ENCODE peak calls at places on chromosomes 16 and 17, in nine cellular contexts. E is GM04504; M is dermis microvascular lymphatic vessel endothelial cell; L is DMS153; Y is CD4-positive, alpha-beta memory T cell; B is SW480; N is H54; O is midbrain; R is activated T-helper 9 cell treated with anti-CD3 and anti-CD28 coated beads, Interleukin-2, amount 50 U/mL, for 16 hours. A is an unnamed sample.

GRCh38 chr17:48541574-48542113 is 3.3 kb downstream of the HOXB2 start:
- DNase-seq in E (peak; percentile 75), M (no peak), L (no peak), Y (peak; percentile 50), B (no peak), N (no peak), O (no peak), R (no peak), A (peak; percentile 60)

GRCh38 chr16:23803591-23804123 is 32.1 kb upstream of the PRKCB start:
- DNase-seq in E (peak; percentile 2), M (no peak), L (peak; percentile 20), Y (peak; percentile 68), B (peak; percentile 48), N (peak; percentile 45), O (peak; percentile 29), R (peak; percentile 47), A (peak; percentile 60)

GRCh38 chr16:81987121-81987520 is 24.1 kb downstream of the SDR42E1 start:
- DNase-seq in E (no peak), M (no peak), L (no peak), Y (no peak), B (no peak), N (no peak), O (no peak), R (no peak), A (no peak)

GRCh38 chr16:53912155-53912554 is 208.2 kb downstream of the FTO start:
- DNase-seq in E (no peak), M (no peak), L (no peak), Y (peak; percentile 70), B (peak; percentile 23), N (no peak), O (no peak), R (no peak), A (no peak)

GRCh38 chr16:68214726-68215125 is 21.2 kb downstream of the ESRP2 start:
- DNase-seq in E (no peak), M (no peak), L (no peak), Y (no peak), B (no peak), N (no peak), O (no peak), R (no peak), A (no peak)

GRCh38 chr17:7555320-7555948 is 3.1 kb upstream of the TNFSF13 start:
- DNase-seq in E (no peak), M (no peak), L (no peak), Y (no peak), B (no peak), N (no peak), O (no peak), R (no peak), A (no peak)

GRCh38 chr16:3690470-3690918 is 26.8 kb downstream of the TRAP1 start:
- DNase-seq in E (peak; percentile 93), M (peak; percentile 83), L (peak; percentile 33), Y (peak; percentile 79), B (peak; percentile 71), N (peak; percentile 90), O (peak; percentile 92), R (peak; percentile 72), A (peak; percentile 81)

GRCh38 chr17:19448341-19449268 is 37.6 kb downstream of the RNF112 start:
- DNase-seq in E (peak; percentile 94), M (no peak), L (no peak), Y (no peak), B (no peak), N (peak; percentile 84), O (peak; percentile 76), R (no peak), A (no peak)

GRCh38 chr17:37117743-37118142 is 169.0 kb downstream of the AATF start:
- DNase-seq in E (no peak), M (no peak), L (no peak), Y (no peak), B (no peak), N (no peak), O (peak; percentile 10), R (no peak), A (no peak)

GRCh38 chr17:5138616-5139453 is 23.0 kb downstream of the USP6 start:
- DNase-seq in E (no peak), M (no peak), L (no peak), Y (no peak), B (no peak), N (no peak), O (no peak), R (no peak), A (no peak)

GRCh38 chr16:49921791-49922456 is 66.0 kb upstream of the ZNF423 start:
- DNase-seq in E (no peak), M (peak; percentile 38), L (no peak), Y (peak; percentile 15), B (peak; percentile 65), N (peak; percentile 34), O (peak; percentile 40), R (no peak), A (no peak)

GRCh38 chr16:30953511-30954124 is 3.9 kb upstream of the SETD1A start:
- DNase-seq in E (peak; percentile 38), M (peak; percentile 69), L (peak; percentile 60), Y (peak; percentile 63), B (no peak), N (no peak), O (peak; percentile 58), R (peak; percentile 43), A (peak; percentile 49)

GRCh38 chr17:49318438-49318965 is 43.5 kb downstream of the ZNF652 start:
- DNase-seq in E (no peak), M (no peak), L (no peak), Y (no peak), B (no peak), N (no peak), O (no peak), R (no peak), A (no peak)

GRCh38 chr16:5020551-5020950 is 13.2 kb downstream of the NAGPA start:
- DNase-seq in E (no peak), M (no peak), L (no peak), Y (no peak), B (no peak), N (no peak), O (no peak), R (no peak), A (no peak)

GRCh38 chr16:88318521-88318920 is 64.2 kb upstream of the ZNF469 start:
- DNase-seq in E (no peak), M (no peak), L (no peak), Y (no peak), B (no peak), N (no peak), O (no peak), R (no peak), A (no peak)

GRCh38 chr16:87854053-87854906 is 15.0 kb downstream of the SLC7A5 start:
- DNase-seq in E (no peak), M (no peak), L (no peak), Y (no peak), B (peak; percentile 88), N (peak; percentile 61), O (no peak), R (no peak), A (no peak)

GRCh38 chr17:78168906-78169793 is 769 bp downstream of the SYNGR2 start:
- DNase-seq in E (no peak), M (no peak), L (peak; percentile 22), Y (peak; percentile 53), B (peak; percentile 79), N (peak; percentile 91), O (peak; percentile 22), R (peak; percentile 60), A (peak; percentile 55)

GRCh38 chr16:80346160-80346632 is 194.6 kb upstream of the DYNLRB2 start:
- DNase-seq in E (no peak), M (no peak), L (no peak), Y (peak; percentile 19), B (no peak), N (no peak), O (no peak), R (no peak), A (no peak)

GRCh38 chr16:55526448-55526847 is 17.6 kb downstream of the LPCAT2 start:
- DNase-seq in E (no peak), M (no peak), L (no peak), Y (no peak), B (no peak), N (no peak), O (no peak), R (no peak), A (no peak)

GRCh38 chr17:5198472-5198871 is 6.8 kb upstream of the ZNF594 start:
- DNase-seq in E (no peak), M (no peak), L (no peak), Y (no peak), B (no peak), N (no peak), O (no peak), R (no peak), A (no peak)

GRCh38 chr16:12612598-12613101 is 191.0 kb downstream of the CPPED1 start:
- DNase-seq in E (no peak), M (no peak), L (no peak), Y (no peak), B (peak; percentile 96), N (no peak), O (no peak), R (no peak), A (no peak)

GRCh38 chr16:27514806-27515205 is 34.9 kb downstream of the GTF3C1 start:
- DNase-seq in E (no peak), M (no peak), L (no peak), Y (no peak), B (no peak), N (no peak), O (peak; percentile 39), R (no peak), A (no peak)

GRCh38 chr16:23597003-23597756 is 1.1 kb upstream of the NDUFAB1 start:
- DNase-seq in E (no peak), M (peak; percentile 25), L (peak; percentile 1), Y (no peak), B (peak; percentile 46), N (no peak), O (no peak), R (no peak), A (no peak)

GRCh38 chr16:86722970-86723369 is 144.6 kb downstream of the FOXL1 start:
- DNase-seq in E (peak; percentile 27), M (no peak), L (no peak), Y (no peak), B (no peak), N (no peak), O (no peak), R (no peak), A (no peak)

GRCh38 chr17:79678856-79679255 is 51.9 kb upstream of the ENPP7 start:
- DNase-seq in E (no peak), M (no peak), L (no peak), Y (no peak), B (no peak), N (no peak), O (no peak), R (no peak), A (no peak)

GRCh38 chr17:42422958-42423712 is at the start of gene CAVIN1:
- DNase-seq in E (peak; percentile 99), M (peak; percentile 84), L (no peak), Y (no peak), B (peak; percentile 91), N (peak; percentile 92), O (peak; percentile 88), R (no peak), A (peak; percentile 40)

GRCh38 chr17:145671-146541 is 8.5 kb downstream of the SCGB1C2 start:
- DNase-seq in E (no peak), M (no peak), L (no peak), Y (no peak), B (no peak), N (no peak), O (peak; percentile 5), R (no peak), A (peak; percentile 29)

GRCh38 chr16:14378131-14378551 is 251.9 kb downstream of the PARN start:
- DNase-seq in E (no peak), M (no peak), L (peak; percentile 49), Y (no peak), B (peak; percentile 87), N (no peak), O (no peak), R (no peak), A (no peak)

GRCh38 chr17:77516902-77517301 is 376.1 kb downstream of the SEC14L1 start:
- DNase-seq in E (peak; percentile 10), M (no peak), L (no peak), Y (no peak), B (peak; percentile 20), N (no peak), O (no peak), R (no peak), A (no peak)

GRCh38 chr16:75263963-75264445 is 12.6 kb upstream of the BCAR1 start:
- DNase-seq in E (no peak), M (no peak), L (no peak), Y (no peak), B (peak; percentile 36), N (no peak), O (no peak), R (no peak), A (no peak)

GRCh38 chr16:53968896-53969295 is 264.9 kb downstream of the FTO start:
- DNase-seq in E (no peak), M (no peak), L (no peak), Y (no peak), B (no peak), N (no peak), O (no peak), R (no peak), A (no peak)

A was measured in activated CD4-positive, CD25-positive, alpha-beta regulatory T cell treated with anti-CD3 and anti-CD28 coated beads, Interleukin-2, amount 50 U/mL, for 72 hours.